ENCODE peak calls at places on chromosomes 5 and 9, in five cellular contexts. Y, O, C, S and X are unnamed samples.

GRCh38 chr5:114838937-114839336 is 330.8 kb downstream of the TRIM36 start:
- DNase-seq in Y (no peak), S (no peak), C (no peak), O (no peak), X (no peak)

GRCh38 chr9:131869312-131869711 is 129.4 kb upstream of the RAPGEF1 start:
- DNase-seq in S (no peak), O (peak; percentile 89), Y (no peak), C (no peak), X (no peak)

GRCh38 chr5:125411163-125412050 is 665.0 kb upstream of the ZNF608 start:
- DNase-seq in S (no peak), C (peak; percentile 50), Y (peak; percentile 39), O (no peak), X (no peak)

GRCh38 chr5:417301-417700 is 25.7 kb upstream of the EXOC3 start:
- DNase-seq in C (no peak), S (no peak), O (no peak), Y (no peak), X (no peak)

GRCh38 chr5:128587275-128587674 is 49.2 kb upstream of the FBN2 start:
- DNase-seq in C (no peak), O (no peak), Y (no peak), S (no peak), X (no peak)

GRCh38 chr5:69276422-69277174 is 41.9 kb downstream of the CDK7 start:
- DNase-seq in C (no peak), S (no peak), O (no peak), Y (peak; percentile 78), X (peak; percentile 33)

GRCh38 chr5:74519161-74519571 is 121.4 kb downstream of the ENC1 start:
- DNase-seq in Y (no peak), O (no peak), S (no peak), C (no peak), X (no peak)

GRCh38 chr5:113278976-113279375 is 155.8 kb downstream of the TSSK1B start:
- DNase-seq in O (no peak), C (no peak), S (no peak), Y (peak; percentile 71), X (no peak)

GRCh38 chr9:98568234-98568922 is 140.4 kb downstream of the GABBR2 start:
- DNase-seq in Y (no peak), C (no peak), O (no peak), S (no peak), X (no peak)

GRCh38 chr9:2725126-2725525 is 7.8 kb downstream of the KCNV2 start:
- DNase-seq in Y (no peak), O (no peak), C (no peak), S (no peak), X (no peak)

GRCh38 chr5:1312993-1313833 is 18.3 kb upstream of the TERT start:
- DNase-seq in O (no peak), S (no peak), Y (no peak), C (peak; percentile 95), X (no peak)

GRCh38 chr9:33453999-33454660 is 6.7 kb upstream of the AQP3 start:
- DNase-seq in Y (no peak), C (no peak), O (no peak), S (no peak), X (no peak)

GRCh38 chr5:151231359-151231758 is 7.5 kb upstream of the CCDC69 start:
- DNase-seq in O (no peak), Y (no peak), S (no peak), C (no peak), X (no peak)

DNA sequence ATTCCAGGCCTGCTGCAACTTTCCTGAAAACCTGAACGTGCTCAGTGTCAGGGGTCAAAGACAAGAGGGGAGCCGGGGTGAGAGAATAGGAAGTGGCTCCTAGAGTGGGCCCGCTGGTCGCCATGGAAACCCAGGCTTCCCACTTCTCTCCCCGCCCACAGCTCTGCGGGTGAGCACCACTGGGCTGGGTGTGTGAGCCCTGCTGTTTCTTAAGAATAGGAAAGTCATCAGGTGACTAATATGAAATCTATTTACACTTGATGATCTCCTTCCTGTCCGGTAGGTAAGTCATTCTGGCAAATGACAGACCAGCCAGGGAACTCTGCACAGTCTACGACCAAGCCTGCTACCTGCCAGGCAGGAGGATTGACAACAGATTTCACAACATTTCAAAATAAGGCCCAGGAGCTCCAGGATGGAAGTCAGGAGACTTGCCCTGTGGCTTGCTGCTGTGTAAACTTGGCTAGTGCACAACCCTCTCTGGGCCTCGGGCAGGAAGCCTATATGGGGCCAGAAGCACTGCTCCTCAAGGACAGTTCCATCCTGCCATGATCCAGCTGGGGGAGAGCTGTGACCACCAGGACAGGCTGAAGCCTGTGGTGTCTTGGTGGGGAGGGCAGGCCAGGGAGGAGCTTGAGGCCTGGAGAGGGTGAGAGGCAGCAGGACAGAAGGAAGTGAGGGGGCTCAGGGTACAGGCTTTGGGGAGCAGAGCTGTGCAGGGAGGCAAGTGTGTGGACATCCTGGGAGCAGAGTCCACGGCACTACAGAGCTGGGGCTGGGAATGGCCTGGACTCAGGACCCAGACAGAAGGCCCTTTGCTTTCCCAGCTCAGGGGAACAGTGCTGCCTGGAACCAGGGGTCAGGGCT is 60.6 kb downstream of the SHB start:
- DNase-seq in O (no peak), S (peak; percentile 53), Y (peak; percentile 93), C (peak; percentile 56), X (peak; percentile 84)
- TF ChIP-seq RCOR1 in O (no peak), S (no peak), Y (no peak), C (no peak), X (no peak)

DNA sequence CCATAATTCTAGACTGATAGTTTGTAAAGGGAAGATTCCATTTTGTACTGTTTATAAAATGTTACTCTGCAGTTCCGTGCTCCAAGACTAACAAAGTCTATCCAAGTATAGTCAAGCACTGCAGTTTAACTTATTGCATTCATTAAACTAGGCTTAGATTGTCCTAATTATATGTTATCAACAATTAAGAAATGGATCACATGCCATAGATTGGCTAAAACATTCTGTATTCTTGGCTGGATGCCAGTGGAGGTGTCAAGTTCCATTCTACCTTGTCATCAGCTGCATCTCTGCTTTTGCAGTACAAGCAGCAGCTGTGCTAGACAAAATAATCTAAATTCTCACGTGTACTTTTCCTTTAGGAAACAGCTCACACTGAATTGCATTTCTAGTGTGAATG is 69.4 kb upstream of the MEF2C start:
- DNase-seq in S (no peak), O (no peak), C (no peak), Y (peak; percentile 25), X (no peak)
- TF ChIP-seq RCOR1 in S (no peak), O (no peak), C (no peak), Y (no peak), X (no peak)

GRCh38 chr5:180155331-180155881 is 53.6 kb downstream of the RASGEF1C start:
- DNase-seq in S (no peak), O (no peak), Y (no peak), C (no peak), X (no peak)
- TF ChIP-seq RCOR1 in S (no peak), O (no peak), Y (no peak), C (no peak), X (no peak)

DNA sequence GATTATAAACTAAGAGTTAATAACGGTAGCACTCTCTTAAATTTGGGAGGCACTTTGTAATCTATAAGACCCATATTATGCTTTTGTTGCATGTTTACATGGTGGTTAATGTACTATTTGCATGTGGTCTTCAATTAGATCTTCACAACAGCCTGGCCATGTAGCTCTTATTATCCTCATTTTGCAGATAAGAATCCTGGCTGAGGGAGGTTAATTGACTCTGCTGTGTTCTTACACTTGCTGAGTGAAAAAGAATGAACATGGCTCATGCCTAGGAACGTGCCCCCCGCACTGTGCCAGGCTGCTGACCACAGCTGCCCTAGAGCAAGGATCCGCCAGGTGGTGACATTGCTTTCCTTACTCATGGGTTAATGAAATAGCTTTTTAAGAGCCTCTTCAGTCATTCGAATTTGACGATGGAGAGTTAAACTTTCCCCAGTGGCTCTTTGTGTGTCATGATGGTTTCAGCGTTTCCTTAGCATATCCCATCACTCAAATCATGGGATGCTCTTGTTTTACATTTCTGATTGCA is 97.9 kb downstream of the CDH6 start:
- DNase-seq in O (peak; percentile 8), C (no peak), S (no peak), Y (no peak), X (no peak)
- TF ChIP-seq RCOR1 in O (no peak), C (no peak), S (no peak), Y (no peak), X (no peak)

DNA sequence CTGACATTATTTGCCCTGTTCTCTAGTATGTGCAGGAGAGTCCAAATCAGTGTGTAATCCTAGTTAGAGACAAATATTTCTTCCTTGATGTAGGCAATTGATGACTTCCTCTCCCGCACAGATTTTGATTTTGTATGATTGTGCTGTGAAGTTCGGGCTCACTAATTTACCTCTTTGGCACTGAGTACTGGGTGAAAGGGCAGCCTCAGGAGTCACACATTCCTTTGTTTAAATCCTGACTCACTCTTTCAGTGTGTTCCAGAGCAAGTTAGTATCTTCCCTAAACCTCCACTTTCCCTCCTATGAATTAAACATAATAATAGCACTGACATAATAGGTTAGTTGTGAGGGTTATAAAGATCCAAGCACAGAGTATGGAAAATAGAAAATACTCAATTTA is 269.7 kb downstream of the ISL1 start:
- DNase-seq in O (no peak), Y (no peak), C (no peak), S (no peak), X (no peak)
- TF ChIP-seq RCOR1 in O (no peak), Y (no peak), C (no peak), S (no peak), X (no peak)

GRCh38 chr5:157059093-157059539 is at the start of gene HAVCR1:
- DNase-seq in C (no peak), O (no peak), S (no peak), Y (no peak), X (peak; percentile 93)

GRCh38 chr5:157059891-157060290 is 975 bp upstream of the HAVCR1 start:
- DNase-seq in C (no peak), S (no peak), O (no peak), Y (no peak), X (peak; percentile 85)

GRCh38 chr5:157051604-157052245 is 7.2 kb downstream of the HAVCR1 start:
- DNase-seq in S (no peak), O (no peak), Y (no peak), C (no peak), X (no peak)

GRCh38 chr5:157057459-157058370 is 1.2 kb downstream of the HAVCR1 start:
- DNase-seq in Y (no peak), C (no peak), S (no peak), O (no peak), X (peak; percentile 63)
- TF ChIP-seq RCOR1 in Y (no peak), C (no peak), S (no peak), O (no peak), X (no peak)

GRCh38 chr9:110655723-110656641 is 12.6 kb upstream of the MUSK start:
- DNase-seq in C (no peak), O (no peak), Y (peak; percentile 58), S (no peak), X (no peak)
- TF ChIP-seq RCOR1 in C (no peak), O (no peak), Y (no peak), S (no peak), X (no peak)